ENCODE peak calls at places on chromosomes 3 and 15, in six cellular contexts. S is DND-41, H is fibroblast of villous mesenchyme, X is nephron progenitor cell, E is A549, N is foreskin fibroblast. P is an unnamed sample.

GRCh38 chr3:21718161-21718765 is 32.7 kb downstream of the ZNF385D start:
- DNase-seq in S (no peak), H (peak), X (no peak), E (no peak), N (peak), P (no peak)

GRCh38 chr3:39226106-39226741 is 33.8 kb upstream of the XIRP1 start:
- DNase-seq in S (no peak), H (no peak), X (no peak), E (no peak), N (no peak), P (no peak)

GRCh38 chr3:194396897-194397756 is 1.9 kb downstream of the GP5 start:
- DNase-seq in S (peak), H (no peak), X (no peak), E (no peak), N (no peak), P (no peak)

GRCh38 chr3:33980252-33980651 is 181.8 kb downstream of the PDCD6IP start:
- DNase-seq in S (no peak), H (peak), X (no peak), E (peak), N (peak), P (no peak)

GRCh38 chr3:78140274-78140673 is 1100.4 kb downstream of the ROBO2 start:
- DNase-seq in S (no peak), H (peak), X (no peak), E (no peak), N (no peak), P (no peak)

GRCh38 chr3:152508705-152509104 is 240.0 kb downstream of the MBNL1 start:
- DNase-seq in S (no peak), H (no peak), X (no peak), E (peak), N (no peak), P (no peak)

GRCh38 chr3:106692624-106693023 is 684.6 kb upstream of the CCDC54 start:
- DNase-seq in S (no peak), H (peak), X (no peak), E (no peak), N (peak), P (no peak)

GRCh38 chr3:135263331-135263730 is 468.3 kb downstream of the EPHB1 start:
- DNase-seq in S (no peak), H (no peak), X (no peak), E (no peak), N (no peak), P (no peak)

GRCh38 chr3:15629860-15630597 is 28.5 kb downstream of the BTD start:
- DNase-seq in S (peak), H (peak), X (peak), E (peak), N (peak), P (peak)

GRCh38 chr15:28118531-28118930 is 19.4 kb upstream of the OCA2 start:
- DNase-seq in S (no peak), H (no peak), X (no peak), E (no peak), N (no peak), P (no peak)

GRCh38 chr15:38670142-38671002 is 105.8 kb upstream of the RASGRP1 start:
- DNase-seq in S (peak), H (no peak), X (no peak), E (no peak), N (no peak), P (no peak)

GRCh38 chr3:143119009-143119914 is at the start of gene CHST2:
- DNase-seq in S (peak), H (peak), X (peak), E (peak), N (peak), P (peak)

GRCh38 chr3:1082024-1082633 is 10.7 kb upstream of the CNTN6 start:
- DNase-seq in S (no peak), H (peak), X (peak), E (peak), N (peak), P (peak)

GRCh38 chr3:60322334-60322856 is 928.9 kb downstream of the FHIT start:
- DNase-seq in S (no peak), H (no peak), X (no peak), E (no peak), N (no peak), P (no peak)

GRCh38 chr3:123138819-123139517 is 62.8 kb upstream of the SEC22A start:
- DNase-seq in S (no peak), H (peak), X (peak), E (no peak), N (peak), P (peak)

GRCh38 chr15:22780267-22780666 is 6.2 kb upstream of the NIPA1 start:
- DNase-seq in S (no peak), H (no peak), X (no peak), E (no peak), N (peak), P (no peak)

GRCh38 chr15:66931768-66932633 is 133.4 kb upstream of the SMAD3 start:
- DNase-seq in S (no peak), H (peak), X (no peak), E (peak), N (peak), P (no peak)

GRCh38 chr3:107241217-107241616 is 136.0 kb upstream of the CCDC54 start:
- DNase-seq in S (peak), H (peak), X (peak), E (peak), N (peak), P (no peak)

GRCh38 chr3:9014189-9014588 is 50.9 kb upstream of the RAD18 start:
- DNase-seq in S (no peak), H (peak), X (no peak), E (peak), N (peak), P (no peak)

GRCh38 chr3:50003216-50003615 is 63.3 kb downstream of the RBM6 start:
- DNase-seq in S (no peak), H (no peak), X (no peak), E (no peak), N (peak), P (no peak)

GRCh38 chr15:47688573-47689086 is 28.7 kb upstream of the SEMA6D start:
- DNase-seq in S (no peak), H (peak), X (no peak), E (no peak), N (peak), P (no peak)

GRCh38 chr15:39345176-39345575 is 235.7 kb upstream of the THBS1 start:
- DNase-seq in S (no peak), H (peak), X (no peak), E (no peak), N (peak), P (no peak)

GRCh38 chr3:60301142-60301541 is 950.1 kb downstream of the FHIT start:
- DNase-seq in S (no peak), H (peak), X (no peak), E (no peak), N (peak), P (no peak)

GRCh38 chr3:163347944-163348343 is 1730.4 kb downstream of the SI start:
- DNase-seq in S (no peak), H (no peak), X (no peak), E (no peak), N (no peak), P (no peak)

GRCh38 chr15:67495585-67495984 is 25.3 kb upstream of the C15orf61 start:
- DNase-seq in S (no peak), H (no peak), X (no peak), E (no peak), N (peak), P (no peak)

GRCh38 chr3:186639778-186640472 is at the start of gene FETUB:
- DNase-seq in S (no peak), H (no peak), X (no peak), E (no peak), N (no peak), P (no peak)

GRCh38 chr15:90316139-90316538 is 35.9 kb upstream of the ZNF774 start:
- DNase-seq in S (no peak), H (peak), X (no peak), E (no peak), N (no peak), P (no peak)

GRCh38 chr3:46659285-46659684 is 34.2 kb downstream of the ALS2CL start:
- DNase-seq in S (no peak), H (no peak), X (no peak), E (no peak), N (peak), P (peak)

GRCh38 chr15:48703544-48703943 is 58.0 kb upstream of the FBN1 start:
- DNase-seq in S (no peak), H (no peak), X (no peak), E (no peak), N (peak), P (no peak)

GRCh38 chr3:129890125-129890524 is 3.4 kb downstream of the TMCC1 start:
- DNase-seq in S (peak), H (no peak), X (no peak), E (no peak), N (no peak), P (no peak)

GRCh38 chr15:80835338-80835737 is 56.2 kb downstream of the CEMIP start:
- DNase-seq in S (no peak), H (no peak), X (no peak), E (no peak), N (no peak), P (no peak)
- TF ChIP-seq CTCF in S (no peak), H (peak), X (no peak), E (no peak), N (peak), P (no peak)

GRCh38 chr3:30628931-30629590 is 22.7 kb downstream of the TGFBR2 start:
- DNase-seq in S (no peak), H (no peak), X (no peak), E (peak), N (peak), P (no peak)
- TF ChIP-seq CTCF in S (peak), H (peak), X (no peak), E (no peak), N (no peak), P (no peak)

GRCh38 chr15:70100495-70101331 is 3.0 kb upstream of the TLE3 start:
- DNase-seq in S (peak), H (peak), X (peak), E (peak), N (peak), P (peak)
- TF ChIP-seq CTCF in S (peak), H (peak), X (peak), E (peak), N (peak), P (peak)

GRCh38 chr3:31008986-31009385 is 114.5 kb upstream of the GADL1 start:
- DNase-seq in S (no peak), H (peak), X (no peak), E (no peak), N (peak), P (no peak)
- TF ChIP-seq CTCF in S (no peak), H (no peak), X (no peak), E (no peak), N (no peak), P (no peak)

GRCh38 chr3:24495334-24495994 is 814 bp upstream of the THRB start:
- DNase-seq in S (no peak), H (no peak), X (peak), E (peak), N (peak), P (no peak)
- TF ChIP-seq CTCF in S (no peak), H (no peak), X (no peak), E (no peak), N (peak), P (no peak)

GRCh38 chr15:73467758-73468157 is 24.8 kb downstream of the REC114 start:
- DNase-seq in S (no peak), H (no peak), X (no peak), E (no peak), N (no peak), P (no peak)

GRCh38 chr15:73460662-73461061 is 17.7 kb downstream of the REC114 start:
- DNase-seq in S (no peak), H (no peak), X (no peak), E (no peak), N (no peak), P (no peak)

GRCh38 chr15:73464602-73465001 is 21.6 kb downstream of the REC114 start:
- DNase-seq in S (no peak), H (no peak), X (no peak), E (no peak), N (no peak), P (no peak)
- TF ChIP-seq CTCF in S (peak), H (peak), X (no peak), E (no peak), N (peak), P (peak)

DNA sequence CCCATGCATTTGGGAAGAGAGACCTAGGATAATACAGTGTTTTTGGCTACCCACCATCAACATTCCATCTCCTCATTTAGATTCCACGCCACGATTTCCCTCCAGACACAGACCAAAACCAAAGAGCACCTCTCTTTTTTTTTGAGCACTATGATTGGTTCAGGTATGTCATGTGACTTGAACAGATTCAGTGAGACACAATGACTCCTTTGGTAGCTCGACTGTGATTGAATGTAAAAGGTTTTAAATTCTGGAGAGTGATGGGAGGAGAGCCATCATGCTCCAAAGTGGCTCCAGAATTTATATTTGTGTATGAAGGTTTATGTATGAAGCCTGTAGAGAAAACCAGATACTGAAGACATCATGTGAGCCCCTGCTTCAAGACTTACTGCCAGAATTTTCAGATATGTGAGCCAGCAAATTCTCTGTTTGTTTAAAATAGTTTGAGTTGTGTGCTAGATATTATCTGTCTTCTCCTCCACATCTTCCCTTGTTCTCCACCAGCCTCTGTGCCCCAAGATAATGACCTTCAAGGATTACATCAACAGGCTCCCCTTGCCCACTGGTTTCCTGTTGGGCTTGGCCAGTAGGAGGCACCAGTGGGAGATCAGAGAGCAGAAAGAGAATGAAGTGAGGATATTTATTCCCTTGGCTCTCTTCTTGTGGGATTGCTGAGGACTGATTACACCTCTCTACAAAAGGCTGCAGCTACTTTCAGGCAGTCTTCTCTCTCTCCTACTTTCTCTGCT is 12.5 kb downstream of the MYD88 start:
- DNase-seq in S (no peak), H (no peak), X (no peak), E (no peak), N (no peak), P (no peak)
- TF ChIP-seq CTCF in S (peak), H (peak), X (no peak), E (no peak), N (peak), P (peak)

DNA sequence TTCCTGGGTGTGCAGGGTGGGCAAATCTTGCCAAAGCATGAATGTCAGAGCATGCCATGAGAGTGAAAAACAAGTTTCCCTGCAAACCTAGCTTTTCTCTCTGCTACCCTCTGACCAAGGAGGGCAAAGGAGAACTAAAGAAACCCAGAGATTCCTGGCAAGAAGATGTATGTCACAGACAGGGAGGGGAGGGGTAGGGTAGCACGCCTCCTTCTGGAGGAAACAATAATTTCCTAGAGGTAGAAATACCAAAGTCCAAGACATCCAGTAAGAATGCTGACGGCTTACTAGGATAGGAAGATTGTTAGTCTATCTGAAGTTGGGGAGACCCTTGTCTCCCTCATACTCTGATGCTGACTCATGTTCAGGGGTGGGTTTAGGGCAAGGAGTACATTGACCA is 203.9 kb downstream of the NR1D2 start:
- DNase-seq in S (no peak), H (no peak), X (peak), E (peak), N (peak), P (no peak)
- TF ChIP-seq CTCF in S (no peak), H (peak), X (peak), E (no peak), N (no peak), P (no peak)

DNA sequence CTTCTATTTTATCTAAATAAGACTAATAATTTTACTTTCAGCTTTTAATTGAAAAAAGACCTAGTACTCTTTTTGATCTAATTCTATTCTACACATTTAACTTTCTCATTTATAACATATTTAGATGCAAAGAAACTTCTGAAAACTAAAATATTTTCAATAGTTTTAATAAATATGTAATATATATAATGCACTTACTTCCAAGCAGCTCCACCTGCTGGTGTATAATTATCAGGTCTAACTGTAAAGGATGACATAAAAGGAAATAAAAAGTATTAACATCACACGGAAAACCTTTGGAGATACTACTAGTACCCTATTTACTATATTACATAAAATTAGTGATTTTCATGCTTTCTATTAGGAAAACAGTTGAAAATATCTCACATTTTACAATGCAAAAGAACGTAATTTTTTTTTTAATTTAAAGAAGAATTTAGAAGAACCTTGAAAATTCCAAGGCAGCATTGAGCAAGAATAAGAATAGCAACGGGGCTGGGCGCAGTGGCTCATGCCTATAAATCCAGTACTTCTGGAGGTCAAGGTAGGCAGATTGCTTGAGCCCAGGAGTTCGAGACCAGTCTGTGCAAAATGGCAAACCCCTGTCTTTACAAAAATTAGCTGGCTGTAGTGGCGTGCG is 10.2 kb downstream of the PLSCR5 start:
- DNase-seq in S (no peak), H (peak), X (no peak), E (peak), N (peak), P (no peak)
- TF ChIP-seq CTCF in S (peak), H (peak), X (peak), E (peak), N (peak), P (peak)

GRCh38 chr3:155741598-155741997 is 3.3 kb downstream of the PLCH1 start:
- DNase-seq in S (no peak), H (no peak), X (no peak), E (no peak), N (no peak), P (no peak)

GRCh38 chr3:155737844-155738460 is 6.9 kb downstream of the PLCH1 start:
- DNase-seq in S (no peak), H (no peak), X (peak), E (peak), N (peak), P (no peak)

GRCh38 chr3:155741081-155741480 is 3.8 kb downstream of the PLCH1 start:
- DNase-seq in S (no peak), H (no peak), X (no peak), E (no peak), N (no peak), P (no peak)

GRCh38 chr3:155738580-155739076 is 6.2 kb downstream of the PLCH1 start:
- DNase-seq in S (no peak), H (no peak), X (no peak), E (no peak), N (no peak), P (no peak)

GRCh38 chr3:155739154-155739553 is 5.7 kb downstream of the PLCH1 start:
- DNase-seq in S (no peak), H (peak), X (no peak), E (peak), N (peak), P (no peak)
- TF ChIP-seq CTCF in S (peak), H (no peak), X (no peak), E (peak), N (no peak), P (peak)

P was measured in BE2C.